ENCODE peak calls at places on chromosomes 12 and 14, in eight cellular contexts. X is stomach, D is upper lobe of left lung, W is endothelial cell of umbilical vein, G is HL-60, O is breast epithelium, H is H1, B is vagina. N is an unnamed sample.

GRCh38 chr14:91138511-91139359 is 24.9 kb downstream of the DGLUCY start:
- DNase-seq in G (peak), X (no peak), D (no peak), H (peak), B (no peak), O (no peak), W (peak), N (no peak)

GRCh38 chr12:88218293-88218692 is 76.2 kb downstream of the TMTC3 start:
- DNase-seq in D (no peak), W (no peak), X (no peak), H (no peak), B (no peak), G (no peak), O (no peak), N (no peak)

GRCh38 chr14:37246427-37246829 is 48.7 kb downstream of the MIPOL1 start:
- DNase-seq in H (no peak), B (no peak), D (no peak), G (no peak), W (peak), O (no peak), X (no peak), N (no peak)

GRCh38 chr12:109716512-109717389 is 3.1 kb downstream of the FAM222A start:
- DNase-seq in H (no peak), D (no peak), W (no peak), O (peak), G (no peak), B (no peak), X (no peak), N (no peak)

GRCh38 chr12:113381237-113381636 is 22.4 kb downstream of the SDS start:
- DNase-seq in W (no peak), D (no peak), G (no peak), H (no peak), X (no peak), O (no peak), B (no peak), N (no peak)

GRCh38 chr14:91392623-91393303 is 24.9 kb downstream of the CCDC88C start:
- DNase-seq in D (no peak), X (no peak), O (no peak), H (no peak), W (no peak), G (no peak), B (no peak), N (no peak)

GRCh38 chr12:84056-84455 is 17.5 kb downstream of the IQSEC3 start:
- DNase-seq in O (no peak), X (no peak), W (no peak), D (no peak), H (no peak), G (no peak), B (peak), N (no peak)

GRCh38 chr12:34377243-34378035 is 355.1 kb downstream of the ALG10 start:
- DNase-seq in W (no peak), D (no peak), G (no peak), H (no peak), X (no peak), B (no peak), O (no peak), N (no peak)

GRCh38 chr14:81400202-81400678 is at the start of gene STON2:
- DNase-seq in D (no peak), O (peak), X (no peak), B (no peak), H (no peak), W (no peak), G (no peak), N (peak)

GRCh38 chr14:57329833-57330232 is 60.6 kb upstream of the NAA30 start:
- DNase-seq in B (no peak), G (no peak), W (no peak), H (no peak), D (no peak), X (no peak), O (no peak), N (no peak)

GRCh38 chr14:90087433-90087832 is 25.6 kb downstream of the KCNK13 start:
- DNase-seq in X (no peak), D (no peak), H (no peak), G (peak), B (peak), O (no peak), W (no peak), N (peak)

GRCh38 chr12:4107436-4107878 is 166.1 kb upstream of the CCND2 start:
- DNase-seq in G (peak), D (no peak), B (no peak), X (no peak), H (peak), O (peak), W (peak), N (no peak)

GRCh38 chr12:27709932-27710591 is 570 bp upstream of the MRPS35 start:
- DNase-seq in B (no peak), W (peak), H (peak), G (no peak), X (no peak), O (no peak), D (peak), N (no peak)

GRCh38 chr14:21049263-21049662 is 7.1 kb downstream of the RNASE7 start:
- DNase-seq in G (no peak), B (no peak), O (no peak), X (no peak), W (no peak), H (no peak), D (no peak), N (no peak)

GRCh38 chr12:43655586-43655985 is 103.0 kb downstream of the PUS7L start:
- DNase-seq in X (no peak), W (no peak), D (no peak), B (no peak), H (no peak), G (no peak), O (no peak), N (no peak)

GRCh38 chr12:3314306-3314663 is 176.7 kb upstream of the PRMT8 start:
- DNase-seq in X (no peak), O (no peak), W (no peak), G (no peak), H (no peak), B (no peak), D (no peak), N (no peak)

GRCh38 chr14:73295198-73295796 is 58.0 kb downstream of the PAPLN start:
- DNase-seq in W (peak), H (no peak), G (no peak), B (no peak), X (no peak), O (no peak), D (no peak), N (no peak)

GRCh38 chr12:47766496-47767196 is 6.4 kb upstream of the SLC48A1 start:
- DNase-seq in H (no peak), W (no peak), O (no peak), X (no peak), D (no peak), B (no peak), G (no peak), N (no peak)

GRCh38 chr12:32366704-32367103 is 32.7 kb upstream of the FGD4 start:
- DNase-seq in G (no peak), B (no peak), X (no peak), O (no peak), D (no peak), H (no peak), W (no peak), N (no peak)

GRCh38 chr14:81331229-81332026 is 68.7 kb downstream of the STON2 start:
- DNase-seq in D (no peak), W (no peak), B (no peak), G (no peak), X (no peak), H (no peak), O (no peak), N (no peak)

GRCh38 chr12:96807741-96808140 is 99.3 kb upstream of the NEDD1 start:
- DNase-seq in O (no peak), B (no peak), G (no peak), W (no peak), H (no peak), D (no peak), X (no peak), N (no peak)

GRCh38 chr12:28767836-28768348 is 381.2 kb upstream of the FAR2 start:
- DNase-seq in X (no peak), W (peak), B (no peak), H (no peak), O (no peak), D (no peak), G (no peak), N (no peak)

GRCh38 chr14:61433169-61433568 is 111.8 kb downstream of the PRKCH start:
- DNase-seq in X (no peak), G (no peak), W (peak), O (no peak), H (no peak), B (no peak), D (no peak), N (no peak)

GRCh38 chr14:80202888-80203562 is 8.3 kb downstream of the DIO2 start:
- DNase-seq in D (no peak), B (no peak), G (peak), W (no peak), H (peak), X (peak), O (no peak), N (no peak)

GRCh38 chr12:100656806-100657205 is 83.3 kb downstream of the GAS2L3 start:
- DNase-seq in B (no peak), H (no peak), O (no peak), D (no peak), X (no peak), W (no peak), G (no peak), N (no peak)

GRCh38 chr14:35339761-35340406 is 47.7 kb downstream of the PSMA6 start:
- DNase-seq in X (no peak), D (no peak), O (no peak), H (no peak), W (no peak), G (no peak), B (no peak), N (no peak)

GRCh38 chr14:91252901-91253794 is 8.6 kb upstream of the GPR68 start:
- DNase-seq in H (peak), G (no peak), B (no peak), D (peak), X (peak), O (no peak), W (no peak), N (no peak)

GRCh38 chr14:86217523-86217922 is 687.6 kb downstream of the FLRT2 start:
- DNase-seq in O (no peak), G (no peak), X (no peak), W (no peak), H (no peak), B (no peak), D (peak), N (no peak)

GRCh38 chr12:14931359-14931758 is 7.0 kb downstream of the ERP27 start:
- DNase-seq in X (no peak), D (no peak), H (no peak), G (no peak), O (no peak), W (no peak), B (no peak), N (no peak)

GRCh38 chr12:114678028-114678427 is 5.9 kb downstream of the TBX3 start:
- DNase-seq in G (no peak), B (no peak), D (no peak), W (no peak), X (no peak), O (no peak), H (no peak), N (no peak)

GRCh38 chr12:122473543-122474323 is 27.0 kb downstream of the ZCCHC8 start:
- DNase-seq in G (no peak), X (peak), B (no peak), D (no peak), O (peak), W (no peak), H (no peak), N (no peak)

GRCh38 chr12:22986997-22987396 is 362.0 kb downstream of the ETNK1 start:
- DNase-seq in B (no peak), H (no peak), W (no peak), G (no peak), D (no peak), O (no peak), X (no peak), N (no peak)

GRCh38 chr12:5456906-5457305 is 25.0 kb downstream of the NTF3 start:
- DNase-seq in D (no peak), B (no peak), O (no peak), X (no peak), W (peak), H (no peak), G (no peak), N (no peak)

GRCh38 chr12:41743835-41744234 is 400.8 kb downstream of the GXYLT1 start:
- DNase-seq in G (no peak), B (no peak), X (no peak), D (no peak), W (no peak), O (no peak), H (no peak), N (no peak)

GRCh38 chr12:13028825-13029570 is 15.2 kb upstream of the FAM234B start:
- DNase-seq in B (no peak), H (no peak), O (no peak), X (no peak), D (no peak), G (no peak), W (no peak), N (no peak)

GRCh38 chr12:26940820-26941219 is 2.5 kb downstream of the FGFR1OP2 start:
- DNase-seq in W (no peak), O (no peak), H (no peak), X (no peak), B (no peak), D (no peak), G (no peak), N (no peak)

GRCh38 chr14:36662543-36663403 is 1.1 kb downstream of the PAX9 start:
- DNase-seq in B (no peak), O (no peak), H (peak), D (peak), G (no peak), X (no peak), W (no peak), N (no peak)

GRCh38 chr12:130126023-130126432 is 36.2 kb upstream of the FZD10 start:
- DNase-seq in W (no peak), O (peak), X (no peak), H (no peak), G (no peak), B (no peak), D (no peak), N (no peak)

GRCh38 chr12:89796798-89797382 is 88.3 kb upstream of the ATP2B1 start:
- DNase-seq in B (no peak), G (no peak), X (no peak), H (no peak), W (no peak), O (no peak), D (no peak), N (no peak)

GRCh38 chr12:89800435-89800834 is 91.8 kb upstream of the ATP2B1 start:
- DNase-seq in O (no peak), B (no peak), G (no peak), W (no peak), D (no peak), H (no peak), X (no peak), N (no peak)

GRCh38 chr12:89797436-89797835 is 88.8 kb upstream of the ATP2B1 start:
- DNase-seq in H (no peak), D (no peak), B (no peak), W (no peak), G (no peak), O (no peak), X (no peak), N (no peak)

GRCh38 chr12:89801284-89801683 is 92.6 kb upstream of the ATP2B1 start:
- DNase-seq in W (no peak), G (no peak), D (no peak), X (no peak), H (no peak), O (no peak), B (no peak), N (no peak)

GRCh38 chr12:89799316-89799715 is 90.7 kb upstream of the ATP2B1 start:
- DNase-seq in H (no peak), W (no peak), G (no peak), D (no peak), B (no peak), X (no peak), O (no peak), N (no peak)
- TF ChIP-seq POLR2AphosphoS5 in H (no peak), W (no peak), G (no peak), D (no peak), B (no peak), X (no peak), O (no peak), N (no peak)

DNA sequence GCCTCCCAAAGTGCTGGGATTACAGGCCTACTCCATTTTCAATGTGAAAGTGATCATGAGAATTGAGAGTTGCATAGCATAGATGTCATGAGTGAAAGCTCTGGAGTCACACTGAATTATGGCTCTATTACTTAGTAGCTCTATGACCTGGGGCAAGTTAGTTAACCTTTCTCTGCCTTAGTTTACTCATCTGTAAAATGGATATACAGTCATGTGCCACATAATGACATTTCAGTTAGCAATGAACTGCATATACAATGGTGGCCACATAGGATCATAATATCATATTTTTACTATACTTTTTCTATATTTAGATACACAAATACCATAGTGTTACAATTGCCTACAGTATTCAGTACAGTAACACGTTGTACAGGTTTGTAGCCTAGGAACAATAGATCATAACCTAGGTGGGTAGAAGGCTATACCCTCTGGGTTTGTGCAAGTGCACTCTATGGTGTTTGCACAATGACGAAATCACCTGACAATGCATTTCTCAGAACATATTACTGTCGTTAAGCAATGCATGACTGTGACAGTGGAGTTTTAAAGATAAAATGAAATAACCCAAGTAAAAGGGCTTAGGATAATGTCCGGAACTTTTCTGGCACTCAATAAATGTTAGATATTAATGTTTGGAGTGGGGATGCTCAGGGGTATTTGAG is 53.1 kb downstream of the ZFYVE26 start:
- DNase-seq in O (no peak), D (no peak), X (no peak), W (no peak), B (no peak), H (no peak), G (no peak), N (no peak)
- H3K4me3 ChIP-seq in O (no peak), D (no peak), X (no peak), W (no peak), B (no peak), H (no peak), G (no peak), N (no peak)

GRCh38 chr12:94597268-94597667 is 53.1 kb downstream of the TMCC3 start:
- DNase-seq in O (no peak), X (no peak), W (no peak), B (no peak), G (no peak), H (no peak), D (no peak), N (no peak)

GRCh38 chr12:94595152-94595551 is 55.2 kb downstream of the TMCC3 start:
- DNase-seq in B (no peak), X (no peak), W (no peak), H (no peak), G (no peak), D (no peak), O (no peak), N (no peak)

GRCh38 chr12:94594443-94594825 is 55.9 kb downstream of the TMCC3 start:
- DNase-seq in D (no peak), X (no peak), O (no peak), B (no peak), W (peak), H (no peak), G (no peak), N (no peak)

GRCh38 chr12:94599189-94599588 is 51.2 kb downstream of the TMCC3 start:
- DNase-seq in W (no peak), H (no peak), O (no peak), G (no peak), X (no peak), D (no peak), B (no peak), N (no peak)

GRCh38 chr12:94596596-94596995 is 53.8 kb downstream of the TMCC3 start:
- DNase-seq in O (no peak), B (no peak), W (no peak), X (peak), D (no peak), G (no peak), H (no peak), N (no peak)
- TF ChIP-seq POLR2AphosphoS5 in O (no peak), B (no peak), W (no peak), X (peak), D (no peak), G (no peak), H (no peak), N (no peak)

DNA sequence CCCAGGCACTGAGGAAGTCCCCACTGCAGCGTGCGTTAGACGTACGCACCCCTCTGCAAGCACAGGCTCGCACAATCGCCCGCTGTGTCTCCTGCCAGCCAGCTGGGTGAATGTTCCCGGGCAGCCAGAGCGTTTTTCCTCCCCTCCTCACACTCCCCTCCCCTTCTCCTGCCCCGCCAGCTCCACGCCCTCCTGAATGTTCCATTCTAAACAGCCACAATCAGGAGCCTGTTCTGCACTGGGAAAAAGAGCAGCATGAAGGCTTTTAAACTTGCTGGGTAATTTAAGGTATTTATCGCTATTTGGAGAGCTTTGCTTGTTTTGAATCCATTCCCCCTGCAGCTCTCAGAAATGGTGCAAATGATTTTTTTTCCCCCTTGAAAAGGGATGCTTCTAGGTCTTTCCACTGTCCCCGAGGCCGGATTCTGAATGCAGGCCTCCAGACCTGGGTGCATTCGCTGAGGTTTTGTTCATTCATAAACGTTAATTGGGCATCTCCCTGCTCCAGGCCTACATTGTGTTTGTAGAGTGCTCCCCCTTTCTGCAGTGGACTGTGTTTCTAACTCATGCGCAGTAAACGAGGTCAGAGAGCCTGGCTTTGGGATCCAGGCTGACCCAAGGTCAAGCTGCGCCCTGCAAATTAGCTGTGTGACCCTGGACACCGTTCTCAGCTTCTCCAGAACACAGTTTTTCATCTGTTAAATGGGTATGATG is 212.5 kb downstream of the CHST11 start:
- DNase-seq in G (no peak), W (peak), O (peak), B (no peak), X (peak), H (no peak), D (no peak), N (no peak)
- H3K4me3 ChIP-seq in G (no peak), W (no peak), O (no peak), B (no peak), X (no peak), H (no peak), D (no peak), N (no peak)

GRCh38 chr14:24310666-24311604 is at the start of gene LTB4R:
- DNase-seq in G (peak), D (peak), B (no peak), X (peak), O (peak), H (no peak), W (peak), N (no peak)
- TF ChIP-seq POLR2AphosphoS5 in G (no peak), D (peak), B (no peak), X (peak), O (peak), H (no peak), W (peak), N (peak)

DNA sequence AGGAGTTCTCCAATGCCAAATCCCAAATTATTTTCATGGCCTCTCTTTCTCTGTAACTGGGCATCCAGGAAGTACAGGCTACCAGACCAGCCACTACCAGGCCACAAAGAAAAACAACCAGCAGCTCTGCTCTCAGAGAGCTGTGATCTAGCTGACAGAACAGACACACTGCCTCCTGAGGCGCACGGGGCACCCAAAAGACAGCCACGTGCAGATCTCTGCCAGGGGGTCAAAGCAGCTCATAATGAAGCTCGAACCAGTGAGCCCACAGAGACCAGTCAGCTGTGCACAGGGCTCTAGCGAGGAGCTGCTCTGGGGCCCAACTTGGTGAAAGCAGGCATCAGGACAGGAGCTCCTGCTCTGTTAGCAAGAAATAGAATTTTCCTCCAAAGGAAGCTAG is 30.4 kb downstream of the ACTN1 start:
- DNase-seq in D (no peak), X (no peak), B (no peak), H (no peak), W (no peak), G (no peak), O (no peak), N (no peak)
- H3K4me3 ChIP-seq in D (no peak), X (no peak), B (no peak), H (no peak), W (no peak), G (no peak), O (peak), N (peak)

N was measured in esophagus muscularis mucosa.